ENCODE peak calls at places on chromosomes 3 and 15, in seven cellular contexts. I, Q, B, S, V, K and L are unnamed samples.
A peak's percentile ranks its signal among the peaks of the same experiment; 100 is the strongest.

GRCh38 chr15:84887928-84888327 is 3.5 kb downstream of the SLC28A1 start:
- DNase-seq in I (no peak), Q (no peak), B (no peak), S (no peak), V (no peak), K (no peak), L (no peak)

GRCh38 chr3:113912551-113913246 is 35.1 kb upstream of the ZDHHC23 start:
- DNase-seq in I (no peak), Q (no peak), B (no peak), S (peak; percentile 78), V (peak; percentile 39), K (peak; percentile 78), L (no peak)

GRCh38 chr3:111566844-111567243 is 24.8 kb downstream of the CD96 start:
- DNase-seq in I (no peak), Q (no peak), B (no peak), S (no peak), V (no peak), K (no peak), L (no peak)

GRCh38 chr15:40296561-40297230 is 11.0 kb downstream of the PLCB2 start:
- DNase-seq in I (no peak), Q (no peak), B (peak; percentile 22), S (no peak), V (no peak), K (no peak), L (no peak)

GRCh38 chr15:83766326-83766725 is 112.4 kb downstream of the ADAMTSL3 start:
- DNase-seq in I (no peak), Q (no peak), B (no peak), S (no peak), V (no peak), K (no peak), L (no peak)

GRCh38 chr3:193928354-193929209 is 207.4 kb upstream of the HES1 start:
- DNase-seq in I (no peak), Q (no peak), B (no peak), S (peak; percentile 22), V (no peak), K (peak; percentile 91), L (no peak)

GRCh38 chr15:64137226-64137833 is 14.2 kb upstream of the SNX22 start:
- DNase-seq in I (no peak), Q (no peak), B (no peak), S (no peak), V (no peak), K (no peak), L (no peak)

GRCh38 chr3:80192871-80193270 is 425.1 kb upstream of the ROBO1 start:
- DNase-seq in I (no peak), Q (no peak), B (no peak), S (no peak), V (no peak), K (peak; percentile 5), L (no peak)

GRCh38 chr15:82890338-82891024 is 62.0 kb downstream of the HOMER2 start:
- DNase-seq in I (no peak), Q (no peak), B (no peak), S (no peak), V (peak; percentile 56), K (no peak), L (no peak)

GRCh38 chr15:85755942-85756341 is 38.8 kb downstream of the KLHL25 start:
- DNase-seq in I (no peak), Q (no peak), B (no peak), S (no peak), V (no peak), K (no peak), L (no peak)

GRCh38 chr3:8488436-8488835 is 13.2 kb upstream of the LMCD1 start:
- DNase-seq in I (no peak), Q (no peak), B (no peak), S (no peak), V (no peak), K (no peak), L (peak; percentile 29)

GRCh38 chr15:40392986-40393948 is 10.7 kb downstream of the KNSTRN start:
- DNase-seq in I (no peak), Q (no peak), B (no peak), S (no peak), V (no peak), K (no peak), L (no peak)

GRCh38 chr15:53716909-53717878 is 42.3 kb downstream of the WDR72 start:
- DNase-seq in I (no peak), Q (no peak), B (no peak), S (peak; percentile 45), V (no peak), K (peak; percentile 2), L (no peak)

GRCh38 chr3:147816770-147817169 is 407.6 kb downstream of the ZIC1 start:
- DNase-seq in I (peak; percentile 42), Q (peak; percentile 42), B (no peak), S (peak; percentile 7), V (peak; percentile 52), K (no peak), L (peak; percentile 40)

GRCh38 chr3:140736863-140737460 is 59.1 kb downstream of the TRIM42 start:
- DNase-seq in I (peak; percentile 61), Q (peak; percentile 30), B (no peak), S (peak; percentile 10), V (peak; percentile 56), K (peak; percentile 36), L (peak; percentile 39)

GRCh38 chr3:110567032-110567431 is 504.6 kb upstream of the NECTIN3 start:
- DNase-seq in I (no peak), Q (no peak), B (no peak), S (no peak), V (no peak), K (no peak), L (no peak)

GRCh38 chr3:62445267-62445666 is 71.9 kb upstream of the FEZF2 start:
- DNase-seq in I (no peak), Q (no peak), B (no peak), S (no peak), V (no peak), K (peak; percentile 17), L (no peak)

GRCh38 chr3:113536627-113537101 is 4.3 kb downstream of the SIDT1 start:
- DNase-seq in I (no peak), Q (no peak), B (no peak), S (peak; percentile 88), V (no peak), K (peak; percentile 75), L (no peak)

GRCh38 chr15:64379216-64379960 is 1.9 kb downstream of the PCLAF start:
- DNase-seq in I (no peak), Q (no peak), B (no peak), S (no peak), V (no peak), K (no peak), L (no peak)

GRCh38 chr3:111072016-111072891 is 638 bp downstream of the NECTIN3 start:
- DNase-seq in I (peak; percentile 25), Q (no peak), B (peak; percentile 50), S (peak; percentile 14), V (peak; percentile 54), K (peak; percentile 52), L (peak; percentile 34)

DNA sequence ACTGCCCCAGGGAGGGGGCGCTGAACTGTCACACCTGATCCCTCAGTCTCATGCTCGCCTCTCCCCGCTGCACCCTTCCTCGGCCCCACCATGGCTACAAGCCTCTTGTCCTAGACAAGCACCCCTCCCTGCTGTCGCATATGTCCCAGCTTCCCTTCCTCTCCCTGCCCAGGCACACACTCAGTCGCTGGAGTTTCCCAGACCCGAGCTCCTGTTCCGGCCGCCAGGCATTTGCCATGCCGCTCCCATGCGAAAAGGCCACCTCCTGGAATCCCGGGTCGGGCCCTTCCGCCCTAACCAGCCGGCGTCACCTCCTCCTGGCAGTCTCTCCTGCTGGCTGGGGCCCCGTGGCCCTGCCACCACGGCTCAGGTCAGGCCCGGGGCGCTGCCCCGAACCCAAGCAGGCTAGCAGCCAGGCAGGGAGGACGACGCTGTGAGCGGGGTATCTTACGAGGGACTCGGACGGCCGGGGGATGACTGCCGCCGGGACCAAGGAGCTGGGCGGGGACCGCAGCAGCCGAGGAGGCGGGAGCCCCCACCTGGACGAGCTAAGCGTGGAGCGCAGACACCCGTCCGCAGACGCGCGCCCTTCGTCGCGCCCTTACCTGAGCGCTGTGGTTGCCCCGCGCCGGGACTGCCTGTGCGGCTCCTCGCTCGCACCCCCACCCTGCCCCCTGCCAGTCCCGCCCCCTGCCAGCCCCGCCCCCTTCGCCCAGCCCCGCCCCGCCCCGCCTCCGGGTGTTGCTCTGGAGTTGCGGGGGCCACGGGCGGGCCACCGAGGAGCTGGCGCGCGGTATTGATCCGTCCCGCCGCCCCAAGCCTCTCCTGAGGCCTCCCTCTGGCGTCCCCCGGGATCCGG is at the start of gene ALS2CL:
- DNase-seq in I (peak; percentile 64), Q (no peak), B (peak; percentile 81), S (peak; percentile 35), V (peak; percentile 67), K (peak; percentile 75), L (peak; percentile 54)
- H3K27ac ChIP-seq in I (peak within 1 kb of the TSS; percentile 96), Q (peak within 1 kb of the TSS; percentile 74), B (peak within 1 kb of the TSS; percentile 90), S (peak within 1 kb of the TSS; percentile 88), V (peak within 1 kb of the TSS; percentile 82), K (peak within 1 kb of the TSS; percentile 89), L (peak within 1 kb of the TSS; percentile 70)

DNA sequence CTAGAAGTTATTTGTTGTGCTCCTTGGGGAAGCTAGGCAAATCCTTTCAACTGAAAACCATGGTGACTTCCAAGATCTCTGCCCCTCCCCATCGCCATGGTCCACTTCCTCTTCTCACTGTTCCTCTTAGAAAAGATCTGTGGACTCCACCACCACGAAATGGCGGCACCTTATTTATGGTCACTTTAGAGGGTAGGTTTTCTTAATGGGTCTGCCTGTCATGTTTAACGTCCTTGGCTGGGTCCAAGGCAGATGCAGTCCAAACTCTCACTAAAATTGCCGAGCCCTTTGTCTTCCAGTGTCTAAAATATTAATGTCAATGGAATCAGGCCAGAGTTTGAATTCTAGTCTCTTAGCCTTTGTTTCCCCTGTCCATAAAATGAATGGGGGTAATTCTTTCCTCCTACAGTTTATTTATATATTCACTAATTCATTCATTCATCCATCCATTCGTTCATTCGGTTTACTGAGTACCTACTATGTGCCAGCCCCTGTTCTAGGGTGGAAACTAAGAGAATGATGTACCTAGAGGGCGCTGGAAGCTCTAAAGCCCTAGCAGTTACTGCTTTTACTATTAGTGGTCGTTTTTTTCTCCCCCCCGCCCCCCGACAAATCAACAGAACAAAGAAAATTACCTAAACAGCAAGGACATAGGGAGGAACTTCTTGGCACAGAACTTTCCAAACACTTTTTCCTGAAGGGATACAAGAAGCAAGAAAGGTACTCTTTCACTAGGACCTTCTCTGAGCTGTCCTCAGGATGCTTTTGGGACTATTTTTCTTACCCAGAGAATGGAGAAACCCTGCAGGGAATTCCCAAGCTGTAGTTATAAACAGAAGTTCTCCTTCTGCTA is 661 bp downstream of the PATL2 start:
- DNase-seq in I (peak; percentile 25), Q (no peak), B (peak; percentile 75), S (peak; percentile 22), V (no peak), K (no peak), L (peak; percentile 30)
- TF ChIP-seq CTCF in I (no peak), Q (no peak), B (peak; percentile 15), S (peak; percentile 51), V (no peak), K (peak; percentile 46), L (no peak)

DNA sequence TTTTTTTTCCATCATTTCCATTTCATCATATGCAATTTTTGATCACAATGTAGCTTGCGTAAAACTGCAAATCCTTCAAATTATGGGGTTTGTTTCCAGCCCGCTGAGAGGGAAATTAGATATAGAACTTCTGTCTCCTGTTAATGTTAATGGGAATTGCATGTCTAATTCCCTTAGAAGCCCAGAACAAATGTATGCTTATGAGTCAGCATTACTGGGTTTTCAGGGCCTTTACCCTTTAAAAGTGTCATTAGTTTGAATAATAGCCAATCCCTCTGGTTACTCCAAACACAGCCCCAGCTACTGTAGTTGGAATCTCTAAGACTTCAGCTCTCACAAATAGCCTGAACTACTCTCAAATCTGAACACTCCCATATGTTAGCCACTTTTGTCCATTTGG is 439.4 kb downstream of the C3orf38 start:
- DNase-seq in I (no peak), Q (no peak), B (no peak), S (no peak), V (no peak), K (no peak), L (no peak)
- H3K4me3 ChIP-seq in I (no peak overlapping the region), Q (no peak overlapping the region), B (no peak overlapping the region), S (no peak overlapping the region), V (no peak overlapping the region), K (no peak overlapping the region), L (no peak overlapping the region)

GRCh38 chr3:15497984-15498383 is 23.5 kb downstream of the COLQ start:
- DNase-seq in I (no peak), Q (no peak), B (no peak), S (no peak), V (no peak), K (no peak), L (no peak)
- H3K27ac ChIP-seq in I (no peak overlapping the region), Q (no peak overlapping the region), B (no peak overlapping the region), S (no peak overlapping the region), V (no peak overlapping the region), K (no peak overlapping the region), L (no peak overlapping the region)